ENCODE peak calls at places on chromosomes 4 and X, in seven cellular contexts. One of them, this sample, is unnamed.

GRCh38 chrX:72100051-72100755 is 31.5 kb downstream of the RTL5 start:
- DNase-seq in GM06990: no peak
- DNase-seq in AG04449: no peak
- DNase-seq in heart left ventricle: no peak
- DNase-seq in AG10803: no peak
- DNase-seq in cardiac muscle cell: no peak
- DNase-seq in kidney: no peak
- DNase-seq in this sample: no peak

GRCh38 chr4:108636246-108636645 is 14.2 kb upstream of the OSTC start:
- DNase-seq in GM06990: no peak
- DNase-seq in AG04449: no peak
- DNase-seq in heart left ventricle: no peak
- DNase-seq in AG10803: peak; percentile 76
- DNase-seq in cardiac muscle cell: no peak
- DNase-seq in kidney: no peak
- DNase-seq in this sample: no peak

GRCh38 chr4:120672558-120673147 is 249.9 kb downstream of the PRDM5 start:
- DNase-seq in GM06990: no peak
- DNase-seq in AG04449: no peak
- DNase-seq in heart left ventricle: no peak
- DNase-seq in AG10803: peak; percentile 5
- DNase-seq in cardiac muscle cell: peak; percentile 45
- DNase-seq in kidney: no peak
- DNase-seq in this sample: no peak

GRCh38 chr4:33941854-33942253 is 2302.5 kb downstream of the ARAP2 start:
- DNase-seq in GM06990: no peak
- DNase-seq in AG04449: no peak
- DNase-seq in heart left ventricle: no peak
- DNase-seq in AG10803: no peak
- DNase-seq in cardiac muscle cell: no peak
- DNase-seq in kidney: no peak
- DNase-seq in this sample: no peak

GRCh38 chr4:38242110-38242509 is 281.9 kb downstream of the PTTG2 start:
- DNase-seq in GM06990: no peak
- DNase-seq in AG04449: no peak
- DNase-seq in heart left ventricle: no peak
- DNase-seq in AG10803: no peak
- DNase-seq in cardiac muscle cell: no peak
- DNase-seq in kidney: no peak
- DNase-seq in this sample: no peak

GRCh38 chr4:91681544-91681943 is 622.2 kb upstream of the GRID2 start:
- DNase-seq in GM06990: no peak
- DNase-seq in AG04449: no peak
- DNase-seq in heart left ventricle: no peak
- DNase-seq in AG10803: no peak
- DNase-seq in cardiac muscle cell: no peak
- DNase-seq in kidney: no peak
- DNase-seq in this sample: no peak

GRCh38 chr4:115356176-115356575 is 242.8 kb upstream of the NDST4 start:
- DNase-seq in GM06990: no peak
- DNase-seq in AG04449: no peak
- DNase-seq in heart left ventricle: no peak
- DNase-seq in AG10803: no peak
- DNase-seq in cardiac muscle cell: no peak
- DNase-seq in kidney: no peak
- DNase-seq in this sample: no peak

GRCh38 chrX:19137064-19137463 is 14.8 kb upstream of the ADGRG2 start:
- DNase-seq in GM06990: no peak
- DNase-seq in AG04449: no peak
- DNase-seq in heart left ventricle: no peak
- DNase-seq in AG10803: no peak
- DNase-seq in cardiac muscle cell: no peak
- DNase-seq in kidney: no peak
- DNase-seq in this sample: no peak

GRCh38 chrX:30735839-30736238 is 82.6 kb downstream of the GK start:
- DNase-seq in GM06990: peak; percentile 27
- DNase-seq in AG04449: no peak
- DNase-seq in heart left ventricle: peak; percentile 6
- DNase-seq in AG10803: peak; percentile 51
- DNase-seq in cardiac muscle cell: peak; percentile 67
- DNase-seq in kidney: no peak
- DNase-seq in this sample: peak; percentile 21

GRCh38 chr4:186137193-186137792 is 32.8 kb downstream of the FAM149A start:
- DNase-seq in GM06990: no peak
- DNase-seq in AG04449: no peak
- DNase-seq in heart left ventricle: no peak
- DNase-seq in AG10803: peak; percentile 23
- DNase-seq in cardiac muscle cell: peak; percentile 56
- DNase-seq in kidney: no peak
- DNase-seq in this sample: no peak

GRCh38 chr4:186128842-186129241 is 24.3 kb downstream of the FAM149A start:
- DNase-seq in GM06990: no peak
- DNase-seq in AG04449: no peak
- DNase-seq in heart left ventricle: no peak
- DNase-seq in AG10803: no peak
- DNase-seq in cardiac muscle cell: no peak
- DNase-seq in kidney: no peak
- DNase-seq in this sample: no peak

GRCh38 chr4:186131935-186132334 is 27.4 kb downstream of the FAM149A start:
- DNase-seq in GM06990: no peak
- DNase-seq in AG04449: no peak
- DNase-seq in heart left ventricle: no peak
- DNase-seq in AG10803: no peak
- DNase-seq in cardiac muscle cell: no peak
- DNase-seq in kidney: no peak
- DNase-seq in this sample: no peak

GRCh38 chr4:186134254-186134653 is 29.8 kb downstream of the FAM149A start:
- DNase-seq in GM06990: peak; percentile 40
- DNase-seq in AG04449: no peak
- DNase-seq in heart left ventricle: no peak
- DNase-seq in AG10803: no peak
- DNase-seq in cardiac muscle cell: no peak
- DNase-seq in kidney: no peak
- DNase-seq in this sample: peak; percentile 72

DNA sequence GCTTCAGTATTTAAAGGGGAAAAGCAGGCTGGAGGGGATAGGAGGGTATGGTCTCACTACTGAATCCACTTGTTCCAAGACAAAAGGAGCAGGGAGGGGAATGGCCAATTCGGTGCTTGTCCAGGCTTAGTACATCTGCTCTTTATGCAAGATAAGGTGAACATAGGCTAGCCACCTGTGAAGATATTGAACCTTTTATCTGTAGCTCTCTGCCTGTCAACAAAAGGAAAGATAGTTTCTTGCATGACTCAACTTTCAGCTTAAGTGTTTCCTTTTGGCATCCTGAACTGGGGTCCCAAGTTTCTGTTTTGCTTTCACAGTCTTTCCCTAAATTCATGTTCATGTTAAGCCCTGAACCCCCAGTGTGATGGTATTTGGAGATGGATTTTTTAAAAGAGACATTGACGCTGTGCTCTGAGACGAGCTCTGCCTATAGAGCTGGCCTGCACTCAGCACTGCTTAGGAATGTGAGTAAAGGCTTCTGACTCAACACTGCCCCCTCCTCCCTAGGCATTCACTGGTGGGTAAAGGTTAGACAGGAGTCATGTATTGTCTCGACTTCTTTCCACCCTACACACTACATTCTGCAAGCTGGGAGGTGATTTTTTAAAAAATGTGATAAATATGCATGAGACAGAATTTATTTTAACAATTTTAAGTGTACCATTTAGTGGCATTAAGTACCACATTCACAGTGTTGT is 28.2 kb downstream of the FAM149A start:
- DNase-seq in GM06990: no peak
- DNase-seq in AG04449: no peak
- DNase-seq in heart left ventricle: no peak
- DNase-seq in AG10803: peak; percentile 3
- DNase-seq in cardiac muscle cell: peak; percentile 60
- DNase-seq in kidney: no peak
- DNase-seq in this sample: no peak
- TF ChIP-seq CTCF in GM06990: peak; percentile 32
- TF ChIP-seq CTCF in AG04449: peak; percentile 19
- TF ChIP-seq CTCF in heart left ventricle: no peak
- TF ChIP-seq CTCF in AG10803: peak; percentile 16
- TF ChIP-seq CTCF in cardiac muscle cell: peak; percentile 46
- TF ChIP-seq CTCF in kidney: peak; percentile 10
- TF ChIP-seq CTCF in this sample: peak; percentile 30

DNA sequence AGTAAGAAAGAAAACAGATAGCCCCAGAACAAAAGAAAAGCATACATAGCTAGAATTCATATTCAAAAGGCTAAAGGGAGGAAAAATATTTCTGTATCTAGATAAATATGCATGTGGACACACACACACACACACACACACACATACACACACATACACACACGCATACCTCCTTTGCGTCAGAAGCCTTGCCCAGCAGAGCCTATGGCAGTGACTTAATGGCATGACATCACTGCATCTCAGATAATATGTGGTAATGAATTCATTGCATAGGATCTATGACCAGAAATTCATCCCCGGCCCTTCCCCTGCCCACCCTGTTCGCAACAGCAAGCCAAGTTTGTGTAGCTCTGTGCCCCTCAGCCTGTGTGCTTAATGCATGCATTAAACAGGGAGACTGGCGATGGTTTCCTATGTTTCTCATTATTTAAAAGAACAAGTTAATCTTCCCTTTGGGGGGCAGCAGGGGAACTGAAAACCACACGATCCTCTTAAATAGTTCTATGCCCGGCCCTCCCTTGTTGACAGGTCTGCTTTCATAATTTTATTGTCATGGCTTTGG is 120.7 kb downstream of the NKX6-1 start:
- DNase-seq in GM06990: no peak
- DNase-seq in AG04449: no peak
- DNase-seq in heart left ventricle: no peak
- DNase-seq in AG10803: no peak
- DNase-seq in cardiac muscle cell: no peak
- DNase-seq in kidney: no peak
- DNase-seq in this sample: no peak
- H3K4me3 ChIP-seq in GM06990: no peak overlapping the region
- H3K4me3 ChIP-seq in AG04449: no peak overlapping the region
- H3K4me3 ChIP-seq in heart left ventricle: no peak overlapping the region
- H3K4me3 ChIP-seq in AG10803: no peak overlapping the region
- H3K4me3 ChIP-seq in cardiac muscle cell: no peak overlapping the region
- H3K4me3 ChIP-seq in kidney: no peak overlapping the region
- H3K4me3 ChIP-seq in this sample: no peak overlapping the region

GRCh38 chr4:149999485-150000074 is 78.7 kb upstream of the DCLK2 start:
- DNase-seq in GM06990: peak; percentile 17
- DNase-seq in AG04449: peak; percentile 70
- DNase-seq in heart left ventricle: peak; percentile 37
- DNase-seq in AG10803: peak; percentile 85
- DNase-seq in cardiac muscle cell: peak; percentile 86
- DNase-seq in kidney: no peak
- DNase-seq in this sample: no peak
- TF ChIP-seq CTCF in GM06990: peak; percentile 66
- TF ChIP-seq CTCF in AG04449: peak; percentile 81
- TF ChIP-seq CTCF in heart left ventricle: peak; percentile 69
- TF ChIP-seq CTCF in AG10803: peak; percentile 95
- TF ChIP-seq CTCF in cardiac muscle cell: peak; percentile 75
- TF ChIP-seq CTCF in kidney: peak; percentile 72
- TF ChIP-seq CTCF in this sample: peak; percentile 57

DNA sequence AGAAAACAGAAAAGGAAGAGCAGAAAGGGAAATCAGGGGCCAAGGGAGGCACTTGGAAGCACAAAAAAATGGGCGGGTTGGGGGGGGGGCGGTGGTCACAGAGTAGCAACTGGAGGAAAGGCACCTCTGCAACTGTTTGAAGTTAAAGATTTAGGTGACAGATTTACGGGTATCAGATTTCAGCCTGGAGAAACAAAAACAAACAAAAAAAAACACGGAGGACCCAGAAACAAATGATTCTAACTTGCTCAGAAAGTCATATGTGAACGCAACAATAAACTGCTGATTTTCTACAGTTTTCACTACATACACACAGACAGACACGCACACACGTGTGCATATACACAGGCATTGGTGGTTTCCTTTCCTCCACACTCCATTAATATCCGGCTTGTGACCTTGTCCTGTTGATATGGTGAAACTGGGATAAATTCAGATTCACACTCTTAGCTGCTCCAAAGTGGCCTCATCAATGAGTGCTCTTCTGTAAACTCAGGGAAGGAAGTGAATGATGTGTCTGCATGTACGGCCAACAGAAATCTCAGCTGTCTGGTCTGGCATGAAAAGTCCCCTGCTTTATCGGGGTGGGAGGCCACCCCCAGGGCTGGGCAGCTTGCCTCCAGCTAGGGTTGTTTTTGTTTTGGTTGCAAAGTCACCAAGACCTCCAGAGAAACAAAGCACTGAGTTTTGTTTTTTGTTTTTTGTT is 54.3 kb downstream of the CHST7 start:
- DNase-seq in GM06990: no peak
- DNase-seq in AG04449: no peak
- DNase-seq in heart left ventricle: no peak
- DNase-seq in AG10803: no peak
- DNase-seq in cardiac muscle cell: no peak
- DNase-seq in kidney: no peak
- DNase-seq in this sample: no peak
- H3K4me3 ChIP-seq in GM06990: no peak overlapping the region
- H3K4me3 ChIP-seq in AG04449: no peak overlapping the region
- H3K4me3 ChIP-seq in heart left ventricle: no peak overlapping the region
- H3K4me3 ChIP-seq in AG10803: no peak overlapping the region
- H3K4me3 ChIP-seq in cardiac muscle cell: no peak overlapping the region
- H3K4me3 ChIP-seq in kidney: no peak overlapping the region
- H3K4me3 ChIP-seq in this sample: no peak overlapping the region

GRCh38 chrX:13009256-13009655 is 34.3 kb downstream of the TMSB4X start:
- DNase-seq in GM06990: no peak
- DNase-seq in AG04449: no peak
- DNase-seq in heart left ventricle: no peak
- DNase-seq in AG10803: peak; percentile 68
- DNase-seq in cardiac muscle cell: no peak
- DNase-seq in kidney: no peak
- DNase-seq in this sample: no peak

GRCh38 chrX:13007519-13008188 is 32.7 kb downstream of the TMSB4X start:
- DNase-seq in GM06990: no peak
- DNase-seq in AG04449: no peak
- DNase-seq in heart left ventricle: no peak
- DNase-seq in AG10803: peak; percentile 71
- DNase-seq in cardiac muscle cell: peak; percentile 62
- DNase-seq in kidney: no peak
- DNase-seq in this sample: no peak

GRCh38 chrX:13009844-13010243 is 34.6 kb downstream of the FAM9C start:
- DNase-seq in GM06990: no peak
- DNase-seq in AG04449: no peak
- DNase-seq in heart left ventricle: no peak
- DNase-seq in AG10803: no peak
- DNase-seq in cardiac muscle cell: no peak
- DNase-seq in kidney: no peak
- DNase-seq in this sample: no peak

GRCh38 chrX:13008851-13009250 is 33.9 kb downstream of the TMSB4X start:
- DNase-seq in GM06990: no peak
- DNase-seq in AG04449: no peak
- DNase-seq in heart left ventricle: no peak
- DNase-seq in AG10803: no peak
- DNase-seq in cardiac muscle cell: no peak
- DNase-seq in kidney: no peak
- DNase-seq in this sample: no peak

GRCh38 chrX:13008189-13008533 is 33.3 kb downstream of the TMSB4X start:
- DNase-seq in GM06990: no peak
- DNase-seq in AG04449: no peak
- DNase-seq in heart left ventricle: no peak
- DNase-seq in AG10803: no peak
- DNase-seq in cardiac muscle cell: no peak
- DNase-seq in kidney: no peak
- DNase-seq in this sample: no peak
- TF ChIP-seq CTCF in GM06990: no peak
- TF ChIP-seq CTCF in AG04449: no peak
- TF ChIP-seq CTCF in heart left ventricle: no peak
- TF ChIP-seq CTCF in AG10803: no peak
- TF ChIP-seq CTCF in cardiac muscle cell: no peak
- TF ChIP-seq CTCF in kidney: no peak
- TF ChIP-seq CTCF in this sample: no peak

This sample was measured in GM12864.